ENCODE peak calls at places on chromosomes 2 and 18, in ten cellular contexts. K, F, P, T, O, Z, L, W, R and Q are unnamed samples.

GRCh38 chr2:79530443-79530842 is 17.6 kb downstream of the CTNNA2 start:
- DNase-seq in K (no peak), F (no peak), P (peak; percentile 30), T (no peak), O (no peak), Z (no peak), L (peak; percentile 1), W (peak; percentile 3), R (no peak), Q (no peak)

GRCh38 chr2:222033541-222033940 is 265.3 kb downstream of the PAX3 start:
- DNase-seq in K (no peak), F (no peak), P (no peak), T (no peak), O (no peak), Z (no peak), L (peak; percentile 3), W (peak; percentile 6), R (no peak), Q (no peak)

GRCh38 chr2:101502095-101502494 is 27.2 kb upstream of the RFX8 start:
- DNase-seq in K (no peak), F (no peak), P (no peak), T (no peak), O (no peak), Z (no peak), L (no peak), W (no peak), R (no peak), Q (no peak)

GRCh38 chr2:176784633-176785193 is 427.9 kb upstream of the HNRNPA3 start:
- DNase-seq in K (no peak), F (no peak), P (no peak), T (no peak), O (no peak), Z (no peak), L (no peak), W (no peak), R (no peak), Q (no peak)

GRCh38 chr18:13247506-13247905 is 28.9 kb downstream of the LDLRAD4 start:
- DNase-seq in K (no peak), F (no peak), P (no peak), T (no peak), O (no peak), Z (no peak), L (no peak), W (no peak), R (no peak), Q (no peak)

GRCh38 chr2:28342081-28342967 is 50.3 kb upstream of the FOSL2 start:
- DNase-seq in K (no peak), F (no peak), P (no peak), T (peak; percentile 28), O (no peak), Z (no peak), L (peak; percentile 83), W (peak; percentile 77), R (no peak), Q (no peak)

GRCh38 chr2:130332271-130333073 is 10.2 kb upstream of the IMP4 start:
- DNase-seq in K (peak; percentile 23), F (peak; percentile 42), P (peak; percentile 74), T (peak; percentile 78), O (peak; percentile 68), Z (peak; percentile 59), L (peak; percentile 80), W (peak; percentile 76), R (peak; percentile 74), Q (peak; percentile 55)

GRCh38 chr2:69601179-69601612 is 42.3 kb downstream of the AAK1 start:
- DNase-seq in K (no peak), F (no peak), P (no peak), T (peak; percentile 92), O (no peak), Z (no peak), L (peak; percentile 69), W (peak; percentile 91), R (peak; percentile 82), Q (no peak)

GRCh38 chr2:66228128-66228547 is 206.8 kb upstream of the MEIS1 start:
- DNase-seq in K (no peak), F (no peak), P (no peak), T (no peak), O (no peak), Z (no peak), L (no peak), W (no peak), R (no peak), Q (no peak)

GRCh38 chr18:10015288-10015701 is 101.5 kb downstream of the VAPA start:
- DNase-seq in K (no peak), F (no peak), P (no peak), T (peak; percentile 34), O (no peak), Z (no peak), L (peak; percentile 56), W (peak; percentile 71), R (no peak), Q (no peak)

GRCh38 chr2:239953418-239954061 is 71.6 kb downstream of the NDUFA10 start:
- DNase-seq in K (peak; percentile 72), F (no peak), P (no peak), T (no peak), O (no peak), Z (peak; percentile 58), L (peak; percentile 43), W (no peak), R (no peak), Q (no peak)

GRCh38 chr2:23523651-23524260 is 138.8 kb downstream of the KLHL29 start:
- DNase-seq in K (no peak), F (no peak), P (peak; percentile 26), T (no peak), O (no peak), Z (no peak), L (peak; percentile 80), W (no peak), R (no peak), Q (no peak)

GRCh38 chr2:67625671-67626070 is 228.5 kb downstream of the ETAA1 start:
- DNase-seq in K (no peak), F (no peak), P (no peak), T (peak; percentile 45), O (no peak), Z (no peak), L (peak; percentile 90), W (peak; percentile 75), R (no peak), Q (no peak)

GRCh38 chr2:10909050-10909995 is 2.4 kb upstream of the KCNF1 start:
- DNase-seq in K (no peak), F (no peak), P (peak; percentile 94), T (no peak), O (peak; percentile 6), Z (no peak), L (no peak), W (peak; percentile 13), R (no peak), Q (no peak)

GRCh38 chr18:49756135-49756534 is 57.2 kb downstream of the ACAA2 start:
- DNase-seq in K (no peak), F (no peak), P (no peak), T (no peak), O (no peak), Z (no peak), L (no peak), W (no peak), R (no peak), Q (no peak)

GRCh38 chr2:96665083-96665569 is 22.6 kb downstream of the FER1L5 start:
- DNase-seq in K (peak; percentile 31), F (no peak), P (no peak), T (peak; percentile 98), O (no peak), Z (no peak), L (peak; percentile 99), W (peak; percentile 98), R (peak; percentile 45), Q (no peak)

GRCh38 chr2:43224571-43225092 is 1.8 kb downstream of the ZFP36L2 start:
- DNase-seq in K (peak; percentile 8), F (no peak), P (no peak), T (no peak), O (peak; percentile 45), Z (no peak), L (peak; percentile 47), W (peak; percentile 52), R (peak; percentile 12), Q (no peak)

GRCh38 chr2:42928692-42929576 is 136.6 kb upstream of the HAAO start:
- DNase-seq in K (no peak), F (no peak), P (no peak), T (no peak), O (no peak), Z (no peak), L (peak; percentile 44), W (peak; percentile 25), R (peak; percentile 19), Q (no peak)

GRCh38 chr2:124875627-124876244 is 850.6 kb downstream of the CNTNAP5 start:
- DNase-seq in K (no peak), F (no peak), P (no peak), T (no peak), O (no peak), Z (no peak), L (no peak), W (no peak), R (no peak), Q (no peak)

GRCh38 chr2:3639015-3639630 is 18.9 kb upstream of the ALLC start:
- DNase-seq in K (no peak), F (no peak), P (peak; percentile 9), T (no peak), O (no peak), Z (no peak), L (no peak), W (no peak), R (no peak), Q (no peak)

GRCh38 chr2:11213090-11213638 is 57.9 kb downstream of the SLC66A3 start:
- DNase-seq in K (no peak), F (no peak), P (no peak), T (peak; percentile 74), O (no peak), Z (no peak), L (peak; percentile 73), W (peak; percentile 64), R (no peak), Q (no peak)